ENCODE peak calls at places on chromosomes 2 and 18, in ten cellular contexts. V is psoas muscle; M is A549; U is naive thymus-derived CD4-positive, alpha-beta T cell; N is mammary epithelial cell; K is body of pancreas; B is endothelial cell of umbilical vein; F is mesenchymal stem cell; Q is lung; E is left lung. Y is an unnamed sample.

GRCh38 chr2:120004254-120004653 is 8.6 kb upstream of the EPB41L5 start:
- DNase-seq in V (no peak), F (no peak), N (no peak), K (no peak), U (no peak), M (no peak), Q (no peak), B (no peak), E (no peak), Y (no peak)

GRCh38 chr18:13551305-13551603 is 175.1 kb downstream of the FAM210A start:
- DNase-seq in M (no peak), Q (no peak), E (no peak), N (no peak), V (no peak), U (no peak), B (no peak), K (no peak), F (no peak), Y (no peak)

GRCh38 chr18:76380791-76381405 is 114.1 kb downstream of the ZNF516 start:
- DNase-seq in M (peak; percentile 54), V (no peak), Q (no peak), B (no peak), N (no peak), F (peak; percentile 24), K (no peak), U (no peak), E (no peak), Y (no peak)

GRCh38 chr2:235639387-235639786 is 145.5 kb downstream of the AGAP1 start:
- DNase-seq in B (no peak), M (no peak), Q (peak; percentile 41), N (peak; percentile 36), E (peak; percentile 64), U (no peak), K (peak; percentile 22), V (peak; percentile 86), F (peak; percentile 98), Y (no peak)

GRCh38 chr18:731185-731584 is 18.8 kb upstream of the ENOSF1 start:
- DNase-seq in N (peak; percentile 6), K (no peak), E (no peak), M (no peak), V (no peak), U (no peak), F (no peak), B (no peak), Q (no peak), Y (no peak)

GRCh38 chr2:96788393-96789244 is 27.4 kb upstream of the CNNM3 start:
- DNase-seq in Q (no peak), V (peak; percentile 89), B (no peak), M (no peak), K (peak; percentile 41), E (peak; percentile 50), N (peak; percentile 11), U (no peak), F (peak; percentile 34), Y (peak; percentile 77)

GRCh38 chr18:66043009-66043408 is 292.2 kb downstream of the CDH7 start:
- DNase-seq in K (no peak), E (no peak), V (no peak), U (no peak), B (no peak), N (no peak), F (no peak), M (no peak), Q (no peak), Y (no peak)

GRCh38 chr2:226915846-226916360 is 80.0 kb downstream of the RHBDD1 start:
- DNase-seq in K (no peak), E (no peak), V (no peak), B (no peak), U (no peak), N (peak; percentile 86), M (no peak), Q (no peak), F (peak; percentile 77), Y (no peak)

DNA sequence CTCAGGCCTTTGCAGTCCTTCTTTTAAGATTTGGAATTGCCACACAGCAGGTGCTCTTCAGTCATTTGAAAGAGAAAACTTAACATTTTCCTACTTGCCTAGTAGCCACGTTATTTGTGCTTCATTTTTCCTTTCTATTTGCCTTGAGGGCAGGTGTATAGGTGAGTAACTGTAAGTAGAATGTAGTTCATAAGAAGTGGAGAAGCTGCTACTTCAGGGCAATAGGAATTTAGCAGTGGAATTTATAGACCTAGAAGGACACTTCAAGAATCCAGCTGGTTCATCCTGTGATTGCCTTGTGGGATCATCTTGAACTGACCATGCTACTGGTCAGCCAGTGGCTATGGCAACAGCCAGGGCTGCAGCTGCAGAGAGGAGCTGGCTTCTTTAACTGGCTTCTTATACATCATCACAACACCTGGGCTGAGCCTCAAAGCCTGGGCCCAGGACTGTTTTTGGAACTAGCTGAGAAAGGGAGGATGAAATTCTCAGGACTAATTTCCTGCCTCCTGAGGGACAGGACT is 5.1 kb upstream of the LANCL1 start:
- DNase-seq in V (no peak), M (no peak), E (no peak), Q (no peak), K (no peak), U (no peak), F (no peak), B (no peak), N (no peak), Y (no peak)
- H3K4me3 ChIP-seq in V (no peak overlapping the region), M (no peak overlapping the region), E (no peak overlapping the region), Q (no peak overlapping the region), K (no peak overlapping the region), U (no peak overlapping the region), F (no peak overlapping the region), B (no peak overlapping the region), N (no peak overlapping the region), Y (no peak overlapping the region)

GRCh38 chr2:85775406-85776381 is 21.9 kb downstream of the ATOH8 start:
- DNase-seq in B (no peak), M (no peak), Q (no peak), F (no peak), K (no peak), V (peak; percentile 16), E (no peak), N (no peak), U (no peak), Y (no peak)
- H3K4me1 ChIP-seq in B (peaks cover 33% of the 10 kb centered on the region), M (peaks cover 36% of the 10 kb centered on the region), Q (peaks cover 15% of the 10 kb centered on the region), F (peaks cover 33% of the 10 kb centered on the region), K (peaks cover 45% of the 10 kb centered on the region), V (peaks cover 94% of the 10 kb centered on the region), E (peaks cover 55% of the 10 kb centered on the region), N (peaks cover 18% of the 10 kb centered on the region), U (no peaks in the 10 kb centered on the region), Y (no peaks in the 10 kb centered on the region)

DNA sequence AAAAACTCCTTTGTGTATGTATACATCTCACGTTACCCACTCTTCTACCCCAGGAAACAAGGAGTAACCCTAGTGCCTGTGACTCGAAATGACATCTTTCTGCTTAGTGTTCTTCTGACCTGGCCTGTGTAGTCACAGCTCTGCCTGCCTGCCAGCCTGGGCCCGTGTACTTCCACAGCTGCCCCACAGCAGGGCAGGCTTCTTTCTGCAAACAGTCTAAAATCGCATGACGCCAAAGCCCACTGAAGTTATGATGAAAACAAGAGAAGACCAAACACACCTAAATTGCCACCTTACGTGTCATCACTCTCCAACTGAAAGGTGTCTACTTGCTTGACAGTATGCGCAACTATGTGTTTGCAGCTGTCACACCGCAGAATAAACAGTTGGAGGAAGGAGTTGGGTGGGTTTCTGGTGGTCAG is 1.5 kb downstream of the GAREM1 start:
- DNase-seq in U (peak; percentile 13), B (peak; percentile 12), Q (peak; percentile 32), N (peak; percentile 40), E (no peak), K (peak; percentile 68), V (peak; percentile 62), M (peak; percentile 12), F (peak; percentile 67), Y (no peak)
- H3K4me3 ChIP-seq in U (peak overlapping the region; percentile 15), B (no peak overlapping the region), Q (peak overlapping the region; percentile 29), N (peak overlapping the region; percentile 70), E (peak overlapping the region; percentile 54), K (peak overlapping the region; percentile 91), V (peak overlapping the region; percentile 78), M (peak overlapping the region; percentile 89), F (peak overlapping the region; percentile 84), Y (no peak overlapping the region)

GRCh38 chr18:7760967-7761946 is 194.1 kb downstream of the PTPRM start:
- DNase-seq in K (no peak), F (peak; percentile 15), E (no peak), M (peak; percentile 7), B (peak; percentile 70), N (no peak), U (no peak), Q (no peak), V (no peak), Y (peak; percentile 55)

GRCh38 chr18:7766383-7766782 is 199.3 kb downstream of the PTPRM start:
- DNase-seq in B (no peak), U (no peak), Q (no peak), N (no peak), K (no peak), M (no peak), E (no peak), V (no peak), F (no peak), Y (no peak)

GRCh38 chr18:7758764-7759163 is 191.6 kb downstream of the PTPRM start:
- DNase-seq in N (no peak), F (no peak), B (no peak), Q (no peak), E (no peak), M (no peak), V (no peak), U (no peak), K (no peak), Y (no peak)

GRCh38 chr18:7766817-7767216 is 199.7 kb downstream of the PTPRM start:
- DNase-seq in Q (no peak), V (no peak), U (no peak), E (no peak), K (no peak), B (no peak), M (no peak), F (no peak), N (no peak), Y (no peak)

DNA sequence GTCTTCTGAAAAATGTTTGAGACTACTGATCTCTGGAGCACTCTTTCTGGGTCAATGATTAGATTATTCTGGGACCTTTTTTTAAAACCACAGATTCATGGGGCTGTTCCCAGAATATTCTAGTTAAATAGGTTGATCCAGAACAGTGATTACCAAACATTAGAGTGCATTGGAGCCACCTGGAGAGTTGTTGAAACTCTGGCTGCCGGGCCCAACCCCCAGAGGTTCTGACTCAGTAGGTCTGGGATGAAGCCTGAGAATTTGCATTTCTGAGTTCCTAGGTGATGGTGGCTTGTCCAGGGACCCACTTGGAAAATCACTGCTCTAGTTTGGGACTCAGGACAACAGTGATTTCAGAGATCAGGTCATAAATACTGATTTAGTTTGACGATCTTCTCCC is 197.3 kb downstream of the PTPRM start:
- DNase-seq in K (no peak), E (no peak), M (no peak), U (no peak), Q (no peak), V (no peak), B (no peak), N (no peak), F (no peak), Y (no peak)
- H3K4me1 ChIP-seq in K (peaks cover 30% of the 10 kb centered on the region), E (no peaks in the 10 kb centered on the region), M (peaks cover 79% of the 10 kb centered on the region), U (no peaks in the 10 kb centered on the region), Q (peaks cover 24% of the 10 kb centered on the region), V (peaks cover 50% of the 10 kb centered on the region), B (peaks cover 15% of the 10 kb centered on the region), N (no peaks in the 10 kb centered on the region), F (peaks cover 14% of the 10 kb centered on the region), Y (peaks cover 61% of the 10 kb centered on the region)

GRCh38 chr2:239288951-239289481 is 111.8 kb downstream of the HDAC4 start:
- DNase-seq in Q (no peak), B (no peak), E (peak; percentile 26), U (peak; percentile 81), V (peak; percentile 66), M (no peak), F (peak; percentile 69), N (no peak), K (no peak), Y (no peak)
- H3K4me3 ChIP-seq in Q (no peak overlapping the region), B (no peak overlapping the region), E (no peak overlapping the region), U (peak overlapping the region; percentile 49), V (peak overlapping the region; percentile 23), M (no peak overlapping the region), F (peak overlapping the region; percentile 58), N (no peak overlapping the region), K (no peak overlapping the region), Y (no peak overlapping the region)

Y was measured in Caco-2.